ENCODE peak calls at places on chromosome 22, in eight cellular contexts. One of them, this sample, is unnamed.

GRCh38 chr22:47401976-47402770 is 639.7 kb downstream of the TBC1D22A start:
- DNase-seq in AG04450: no peak
- DNase-seq in HFF-Myc: no peak
- DNase-seq in psoas muscle: no peak
- DNase-seq in CD4-positive, alpha-beta T cell: no peak
- DNase-seq in pancreas: no peak
- DNase-seq in GM20000: no peak
- DNase-seq in uterus: no peak
- DNase-seq in this sample: peak

GRCh38 chr22:18091916-18092526 is 14.2 kb downstream of the PEX26 start:
- DNase-seq in AG04450: no peak
- DNase-seq in HFF-Myc: no peak
- DNase-seq in psoas muscle: peak
- DNase-seq in CD4-positive, alpha-beta T cell: peak
- DNase-seq in pancreas: peak
- DNase-seq in GM20000: no peak
- DNase-seq in uterus: peak
- DNase-seq in this sample: no peak

GRCh38 chr22:26259510-26259909 is 90.2 kb downstream of the SEZ6L start:
- DNase-seq in AG04450: no peak
- DNase-seq in HFF-Myc: peak
- DNase-seq in psoas muscle: no peak
- DNase-seq in CD4-positive, alpha-beta T cell: no peak
- DNase-seq in pancreas: no peak
- DNase-seq in GM20000: peak
- DNase-seq in uterus: no peak
- DNase-seq in this sample: no peak

GRCh38 chr22:36208934-36209333 is 7.3 kb upstream of the APOL4 start:
- DNase-seq in AG04450: no peak
- DNase-seq in HFF-Myc: no peak
- DNase-seq in psoas muscle: no peak
- DNase-seq in CD4-positive, alpha-beta T cell: no peak
- DNase-seq in pancreas: no peak
- DNase-seq in GM20000: no peak
- DNase-seq in uterus: no peak
- DNase-seq in this sample: no peak

GRCh38 chr22:36026741-36027140 is 1.9 kb downstream of the RBFOX2 start:
- DNase-seq in AG04450: no peak
- DNase-seq in HFF-Myc: no peak
- DNase-seq in psoas muscle: no peak
- DNase-seq in CD4-positive, alpha-beta T cell: no peak
- DNase-seq in pancreas: no peak
- DNase-seq in GM20000: peak
- DNase-seq in uterus: no peak
- DNase-seq in this sample: no peak

GRCh38 chr22:46810856-46811786 is 48.7 kb downstream of the TBC1D22A start:
- DNase-seq in AG04450: no peak
- DNase-seq in HFF-Myc: no peak
- DNase-seq in psoas muscle: no peak
- DNase-seq in CD4-positive, alpha-beta T cell: no peak
- DNase-seq in pancreas: peak
- DNase-seq in GM20000: no peak
- DNase-seq in uterus: no peak
- DNase-seq in this sample: no peak

GRCh38 chr22:50307891-50308596 is 598 bp upstream of the PLXNB2 start:
- DNase-seq in AG04450: no peak
- DNase-seq in HFF-Myc: no peak
- DNase-seq in psoas muscle: no peak
- DNase-seq in CD4-positive, alpha-beta T cell: no peak
- DNase-seq in pancreas: no peak
- DNase-seq in GM20000: no peak
- DNase-seq in uterus: peak
- DNase-seq in this sample: no peak

GRCh38 chr22:39173787-39174497 is 21.5 kb upstream of the CBX7 start:
- DNase-seq in AG04450: no peak
- DNase-seq in HFF-Myc: no peak
- DNase-seq in psoas muscle: no peak
- DNase-seq in CD4-positive, alpha-beta T cell: no peak
- DNase-seq in pancreas: no peak
- DNase-seq in GM20000: peak
- DNase-seq in uterus: no peak
- DNase-seq in this sample: peak

GRCh38 chr22:49411236-49411635 is 416.4 kb downstream of the BRD1 start:
- DNase-seq in AG04450: no peak
- DNase-seq in HFF-Myc: no peak
- DNase-seq in psoas muscle: no peak
- DNase-seq in CD4-positive, alpha-beta T cell: no peak
- DNase-seq in pancreas: no peak
- DNase-seq in GM20000: no peak
- DNase-seq in uterus: no peak
- DNase-seq in this sample: peak

GRCh38 chr22:29080061-29080975 is 7.5 kb downstream of the KREMEN1 start:
- DNase-seq in AG04450: no peak
- DNase-seq in HFF-Myc: no peak
- DNase-seq in psoas muscle: peak
- DNase-seq in CD4-positive, alpha-beta T cell: no peak
- DNase-seq in pancreas: no peak
- DNase-seq in GM20000: no peak
- DNase-seq in uterus: no peak
- DNase-seq in this sample: no peak

GRCh38 chr22:50569041-50569459 is 6.3 kb upstream of the SYCE3 start:
- DNase-seq in AG04450: no peak
- DNase-seq in HFF-Myc: no peak
- DNase-seq in psoas muscle: no peak
- DNase-seq in CD4-positive, alpha-beta T cell: no peak
- DNase-seq in pancreas: peak
- DNase-seq in GM20000: no peak
- DNase-seq in uterus: no peak
- DNase-seq in this sample: no peak

GRCh38 chr22:49213731-49214352 is 613.8 kb downstream of the BRD1 start:
- DNase-seq in AG04450: no peak
- DNase-seq in HFF-Myc: no peak
- DNase-seq in psoas muscle: no peak
- DNase-seq in CD4-positive, alpha-beta T cell: no peak
- DNase-seq in pancreas: peak
- DNase-seq in GM20000: no peak
- DNase-seq in uterus: peak
- DNase-seq in this sample: peak

GRCh38 chr22:38921126-38921525 is 36.3 kb upstream of the APOBEC3A start:
- DNase-seq in AG04450: no peak
- DNase-seq in HFF-Myc: no peak
- DNase-seq in psoas muscle: no peak
- DNase-seq in CD4-positive, alpha-beta T cell: no peak
- DNase-seq in pancreas: peak
- DNase-seq in GM20000: no peak
- DNase-seq in uterus: no peak
- DNase-seq in this sample: no peak

GRCh38 chr22:49968313-49968830 is 7.8 kb downstream of the PIM3 start:
- DNase-seq in AG04450: no peak
- DNase-seq in HFF-Myc: no peak
- DNase-seq in psoas muscle: peak
- DNase-seq in CD4-positive, alpha-beta T cell: no peak
- DNase-seq in pancreas: peak
- DNase-seq in GM20000: no peak
- DNase-seq in uterus: peak
- DNase-seq in this sample: peak

GRCh38 chr22:30422481-30423295 is 2.9 kb upstream of the MTFP1 start:
- DNase-seq in AG04450: peak
- DNase-seq in HFF-Myc: no peak
- DNase-seq in psoas muscle: peak
- DNase-seq in CD4-positive, alpha-beta T cell: no peak
- DNase-seq in pancreas: peak
- DNase-seq in GM20000: no peak
- DNase-seq in uterus: peak
- DNase-seq in this sample: no peak

GRCh38 chr22:38540731-38541130 is 29.3 kb downstream of the DMC1 start:
- DNase-seq in AG04450: no peak
- DNase-seq in HFF-Myc: no peak
- DNase-seq in psoas muscle: no peak
- DNase-seq in CD4-positive, alpha-beta T cell: no peak
- DNase-seq in pancreas: no peak
- DNase-seq in GM20000: no peak
- DNase-seq in uterus: no peak
- DNase-seq in this sample: no peak

GRCh38 chr22:31278643-31279326 is 13.5 kb downstream of the PIK3IP1 start:
- DNase-seq in AG04450: no peak
- DNase-seq in HFF-Myc: no peak
- DNase-seq in psoas muscle: no peak
- DNase-seq in CD4-positive, alpha-beta T cell: peak
- DNase-seq in pancreas: peak
- DNase-seq in GM20000: no peak
- DNase-seq in uterus: no peak
- DNase-seq in this sample: no peak

GRCh38 chr22:37739000-37739399 is 42.2 kb downstream of the TRIOBP start:
- DNase-seq in AG04450: peak
- DNase-seq in HFF-Myc: no peak
- DNase-seq in psoas muscle: peak
- DNase-seq in CD4-positive, alpha-beta T cell: no peak
- DNase-seq in pancreas: no peak
- DNase-seq in GM20000: no peak
- DNase-seq in uterus: peak
- DNase-seq in this sample: no peak

GRCh38 chr22:32444068-32444467 is 20.2 kb downstream of the BPIFC start:
- DNase-seq in AG04450: no peak
- DNase-seq in HFF-Myc: no peak
- DNase-seq in psoas muscle: no peak
- DNase-seq in CD4-positive, alpha-beta T cell: no peak
- DNase-seq in pancreas: no peak
- DNase-seq in GM20000: peak
- DNase-seq in uterus: no peak
- DNase-seq in this sample: no peak

GRCh38 chr22:39520874-39521857 is 804 bp downstream of the ATF4 start:
- DNase-seq in AG04450: no peak
- DNase-seq in HFF-Myc: no peak
- DNase-seq in psoas muscle: peak
- DNase-seq in CD4-positive, alpha-beta T cell: peak
- DNase-seq in pancreas: peak
- DNase-seq in GM20000: peak
- DNase-seq in uterus: peak
- DNase-seq in this sample: no peak

DNA sequence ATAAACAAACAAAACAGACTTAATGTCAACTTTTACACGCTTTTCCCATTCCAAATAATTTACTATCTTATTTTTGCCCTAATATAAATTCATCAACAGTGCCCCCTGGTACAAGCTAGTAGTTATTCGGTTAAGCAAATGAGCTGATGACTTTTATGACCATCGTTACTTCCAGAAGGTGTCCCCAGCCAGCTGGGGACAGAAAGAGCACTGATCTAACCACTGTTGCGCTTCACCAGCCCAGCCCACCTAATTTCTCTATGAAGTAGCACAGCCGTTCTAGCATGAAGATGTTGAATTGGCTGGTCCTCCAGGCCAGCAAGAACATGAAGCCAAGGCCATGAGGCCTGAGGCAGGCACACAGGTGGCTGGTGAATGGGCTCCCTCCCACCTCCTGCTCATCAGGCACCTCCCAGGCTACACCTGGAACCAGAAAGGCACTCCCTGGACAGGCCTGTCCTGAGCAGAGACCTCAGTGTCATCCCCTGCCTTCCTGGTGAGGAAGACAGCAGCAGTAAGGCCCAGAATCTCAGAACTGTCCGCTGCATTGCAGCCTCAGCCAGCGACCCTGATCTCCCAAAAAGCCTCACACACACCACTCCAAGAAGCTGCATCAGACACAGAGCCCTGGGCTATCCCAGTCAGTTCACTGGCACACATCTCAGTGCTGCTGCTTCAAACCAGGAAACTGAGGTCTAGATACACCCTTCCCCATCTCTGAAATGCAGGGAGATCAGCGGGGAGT is 12.9 kb downstream of the GNB1L start:
- DNase-seq in AG04450: no peak
- DNase-seq in HFF-Myc: no peak
- DNase-seq in psoas muscle: no peak
- DNase-seq in CD4-positive, alpha-beta T cell: no peak
- DNase-seq in pancreas: no peak
- DNase-seq in GM20000: no peak
- DNase-seq in uterus: no peak
- DNase-seq in this sample: no peak
- TF ChIP-seq CTCF in AG04450: no peak
- TF ChIP-seq CTCF in HFF-Myc: no peak
- TF ChIP-seq CTCF in psoas muscle: no peak
- TF ChIP-seq CTCF in CD4-positive, alpha-beta T cell: no peak
- TF ChIP-seq CTCF in pancreas: no peak
- TF ChIP-seq CTCF in GM20000: no peak
- TF ChIP-seq CTCF in uterus: no peak
- TF ChIP-seq CTCF in this sample: no peak

GRCh38 chr22:43895986-43896645 is 4.3 kb upstream of the PNPLA5 start:
- DNase-seq in AG04450: no peak
- DNase-seq in HFF-Myc: no peak
- DNase-seq in psoas muscle: no peak
- DNase-seq in CD4-positive, alpha-beta T cell: no peak
- DNase-seq in pancreas: no peak
- DNase-seq in GM20000: no peak
- DNase-seq in uterus: no peak
- DNase-seq in this sample: no peak
- TF ChIP-seq CTCF in AG04450: no peak
- TF ChIP-seq CTCF in HFF-Myc: no peak
- TF ChIP-seq CTCF in psoas muscle: no peak
- TF ChIP-seq CTCF in CD4-positive, alpha-beta T cell: no peak
- TF ChIP-seq CTCF in pancreas: no peak
- TF ChIP-seq CTCF in GM20000: no peak
- TF ChIP-seq CTCF in uterus: no peak
- TF ChIP-seq CTCF in this sample: no peak

DNA sequence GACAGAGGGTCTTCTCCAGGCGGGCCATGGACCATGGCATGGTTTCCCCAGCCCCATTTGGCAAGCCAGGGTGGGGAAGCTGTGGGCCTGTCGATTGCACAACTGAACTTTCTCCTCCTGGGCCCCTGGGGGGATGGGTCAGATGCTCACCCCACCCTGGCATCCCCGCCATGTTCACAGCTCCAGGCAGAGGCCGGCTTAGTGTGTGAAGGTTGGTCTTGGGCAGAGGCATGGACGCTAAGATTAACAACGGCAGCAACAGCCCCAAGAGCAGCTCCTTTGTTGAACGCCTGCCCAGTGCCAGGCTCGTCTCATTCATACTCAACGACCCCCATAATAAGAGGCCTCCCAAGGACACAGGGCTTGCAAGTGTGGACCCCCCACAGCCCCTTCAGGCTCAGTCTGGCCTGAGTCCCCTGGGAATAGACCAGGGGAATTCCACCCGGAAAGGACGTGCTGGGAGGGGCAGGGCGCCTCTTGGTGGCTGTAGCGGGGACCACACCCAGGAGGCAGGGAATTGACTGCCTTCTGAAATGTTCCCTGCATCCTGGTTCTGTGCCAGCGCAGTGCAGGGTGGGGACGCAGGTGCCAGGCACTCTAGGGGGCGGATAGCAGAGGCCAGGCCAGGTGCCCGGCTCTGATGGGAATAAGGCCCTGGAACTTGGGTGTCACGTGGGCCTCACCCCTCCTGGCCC is 8.3 kb downstream of the TSPO start:
- DNase-seq in AG04450: no peak
- DNase-seq in HFF-Myc: no peak
- DNase-seq in psoas muscle: no peak
- DNase-seq in CD4-positive, alpha-beta T cell: no peak
- DNase-seq in pancreas: no peak
- DNase-seq in GM20000: no peak
- DNase-seq in uterus: no peak
- DNase-seq in this sample: no peak
- TF ChIP-seq CTCF in AG04450: peak
- TF ChIP-seq CTCF in HFF-Myc: peak
- TF ChIP-seq CTCF in psoas muscle: no peak
- TF ChIP-seq CTCF in CD4-positive, alpha-beta T cell: no peak
- TF ChIP-seq CTCF in pancreas: no peak
- TF ChIP-seq CTCF in GM20000: peak
- TF ChIP-seq CTCF in uterus: no peak
- TF ChIP-seq CTCF in this sample: peak

GRCh38 chr22:20951932-20952380 is 15.1 kb upstream of the AIFM3 start:
- DNase-seq in AG04450: no peak
- DNase-seq in HFF-Myc: no peak
- DNase-seq in psoas muscle: no peak
- DNase-seq in CD4-positive, alpha-beta T cell: no peak
- DNase-seq in pancreas: no peak
- DNase-seq in GM20000: no peak
- DNase-seq in uterus: no peak
- DNase-seq in this sample: no peak
- TF ChIP-seq CTCF in AG04450: no peak
- TF ChIP-seq CTCF in HFF-Myc: no peak
- TF ChIP-seq CTCF in psoas muscle: no peak
- TF ChIP-seq CTCF in CD4-positive, alpha-beta T cell: no peak
- TF ChIP-seq CTCF in pancreas: no peak
- TF ChIP-seq CTCF in GM20000: no peak
- TF ChIP-seq CTCF in uterus: no peak
- TF ChIP-seq CTCF in this sample: no peak